ENCODE peak calls at places on chromosomes 7 and 10, in seven cellular contexts. One of them, this sample, is unnamed.

GRCh38 chr10:114283091-114283490 is 44.0 kb downstream of the VWA2 start:
- DNase-seq in mesothelial cell of epicardium: no peak
- DNase-seq in OCI-LY7: no peak
- DNase-seq in left ventricle myocardium inferior: no peak
- DNase-seq in foreskin keratinocyte: no peak
- DNase-seq in tibial nerve: no peak
- DNase-seq in heart left ventricle: peak; percentile 20
- DNase-seq in this sample: no peak

GRCh38 chr7:116310131-116310530 is 99.8 kb downstream of the TES start:
- DNase-seq in mesothelial cell of epicardium: no peak
- DNase-seq in OCI-LY7: no peak
- DNase-seq in left ventricle myocardium inferior: no peak
- DNase-seq in foreskin keratinocyte: no peak
- DNase-seq in tibial nerve: no peak
- DNase-seq in heart left ventricle: no peak
- DNase-seq in this sample: no peak

GRCh38 chr7:25752967-25753791 is 398.8 kb upstream of the NFE2L3 start:
- DNase-seq in mesothelial cell of epicardium: no peak
- DNase-seq in OCI-LY7: no peak
- DNase-seq in left ventricle myocardium inferior: no peak
- DNase-seq in foreskin keratinocyte: peak; percentile 38
- DNase-seq in tibial nerve: no peak
- DNase-seq in heart left ventricle: no peak
- DNase-seq in this sample: no peak

GRCh38 chr7:34091330-34091917 is 186.1 kb downstream of the BMPER start:
- DNase-seq in mesothelial cell of epicardium: no peak
- DNase-seq in OCI-LY7: peak; percentile 11
- DNase-seq in left ventricle myocardium inferior: no peak
- DNase-seq in foreskin keratinocyte: peak; percentile 27
- DNase-seq in tibial nerve: no peak
- DNase-seq in heart left ventricle: no peak
- DNase-seq in this sample: no peak

GRCh38 chr10:72006026-72006425 is 41.8 kb downstream of the CHST3 start:
- DNase-seq in mesothelial cell of epicardium: no peak
- DNase-seq in OCI-LY7: peak; percentile 16
- DNase-seq in left ventricle myocardium inferior: no peak
- DNase-seq in foreskin keratinocyte: no peak
- DNase-seq in tibial nerve: no peak
- DNase-seq in heart left ventricle: no peak
- DNase-seq in this sample: no peak

GRCh38 chr10:11827414-11827813 is 4.3 kb downstream of the PROSER2 start:
- DNase-seq in mesothelial cell of epicardium: no peak
- DNase-seq in OCI-LY7: no peak
- DNase-seq in left ventricle myocardium inferior: no peak
- DNase-seq in foreskin keratinocyte: no peak
- DNase-seq in tibial nerve: no peak
- DNase-seq in heart left ventricle: no peak
- DNase-seq in this sample: no peak

GRCh38 chr7:18941197-18941596 is 176.2 kb downstream of the TWIST1 start:
- DNase-seq in mesothelial cell of epicardium: no peak
- DNase-seq in OCI-LY7: no peak
- DNase-seq in left ventricle myocardium inferior: no peak
- DNase-seq in foreskin keratinocyte: no peak
- DNase-seq in tibial nerve: no peak
- DNase-seq in heart left ventricle: no peak
- DNase-seq in this sample: no peak

GRCh38 chr7:37225255-37226012 is 223.2 kb downstream of the ELMO1 start:
- DNase-seq in mesothelial cell of epicardium: no peak
- DNase-seq in OCI-LY7: no peak
- DNase-seq in left ventricle myocardium inferior: no peak
- DNase-seq in foreskin keratinocyte: no peak
- DNase-seq in tibial nerve: no peak
- DNase-seq in heart left ventricle: no peak
- DNase-seq in this sample: no peak

GRCh38 chr7:139682136-139683013 is 95.4 kb downstream of the HIPK2 start:
- DNase-seq in mesothelial cell of epicardium: no peak
- DNase-seq in OCI-LY7: no peak
- DNase-seq in left ventricle myocardium inferior: no peak
- DNase-seq in foreskin keratinocyte: peak; percentile 82
- DNase-seq in tibial nerve: no peak
- DNase-seq in heart left ventricle: no peak
- DNase-seq in this sample: no peak

GRCh38 chr7:32890553-32891045 is 961 bp downstream of the KBTBD2 start:
- DNase-seq in mesothelial cell of epicardium: no peak
- DNase-seq in OCI-LY7: peak; percentile 73
- DNase-seq in left ventricle myocardium inferior: no peak
- DNase-seq in foreskin keratinocyte: peak; percentile 45
- DNase-seq in tibial nerve: no peak
- DNase-seq in heart left ventricle: no peak
- DNase-seq in this sample: peak; percentile 56

GRCh38 chr7:2979276-2979675 is 64.4 kb downstream of the CARD11 start:
- DNase-seq in mesothelial cell of epicardium: no peak
- DNase-seq in OCI-LY7: peak; percentile 60
- DNase-seq in left ventricle myocardium inferior: no peak
- DNase-seq in foreskin keratinocyte: no peak
- DNase-seq in tibial nerve: no peak
- DNase-seq in heart left ventricle: no peak
- DNase-seq in this sample: peak; percentile 44

GRCh38 chr10:42992156-42992956 is 84.5 kb upstream of the RET start:
- DNase-seq in mesothelial cell of epicardium: no peak
- DNase-seq in OCI-LY7: no peak
- DNase-seq in left ventricle myocardium inferior: no peak
- DNase-seq in foreskin keratinocyte: no peak
- DNase-seq in tibial nerve: no peak
- DNase-seq in heart left ventricle: peak; percentile 31
- DNase-seq in this sample: no peak

GRCh38 chr7:100209493-100209892 is 10.3 kb upstream of the PVRIG start:
- DNase-seq in mesothelial cell of epicardium: no peak
- DNase-seq in OCI-LY7: no peak
- DNase-seq in left ventricle myocardium inferior: no peak
- DNase-seq in foreskin keratinocyte: no peak
- DNase-seq in tibial nerve: no peak
- DNase-seq in heart left ventricle: no peak
- DNase-seq in this sample: no peak
- TF ChIP-seq CTCF in mesothelial cell of epicardium: no peak
- TF ChIP-seq CTCF in OCI-LY7: no peak
- TF ChIP-seq CTCF in left ventricle myocardium inferior: no peak
- TF ChIP-seq CTCF in foreskin keratinocyte: no peak
- TF ChIP-seq CTCF in tibial nerve: no peak
- TF ChIP-seq CTCF in heart left ventricle: no peak
- TF ChIP-seq CTCF in this sample: no peak

GRCh38 chr10:78231930-78232329 is 198.3 kb downstream of the RPS24 start:
- DNase-seq in mesothelial cell of epicardium: no peak
- DNase-seq in OCI-LY7: no peak
- DNase-seq in left ventricle myocardium inferior: peak; percentile 33
- DNase-seq in foreskin keratinocyte: no peak
- DNase-seq in tibial nerve: no peak
- DNase-seq in heart left ventricle: no peak
- DNase-seq in this sample: no peak
- TF ChIP-seq CTCF in mesothelial cell of epicardium: no peak
- TF ChIP-seq CTCF in OCI-LY7: no peak
- TF ChIP-seq CTCF in left ventricle myocardium inferior: peak; percentile 56
- TF ChIP-seq CTCF in foreskin keratinocyte: peak; percentile 34
- TF ChIP-seq CTCF in tibial nerve: no peak
- TF ChIP-seq CTCF in heart left ventricle: peak; percentile 9
- TF ChIP-seq CTCF in this sample: no peak

GRCh38 chr7:142481548-142481947 is 223.7 kb upstream of the PRSS58 start:
- DNase-seq in mesothelial cell of epicardium: no peak
- DNase-seq in OCI-LY7: no peak
- DNase-seq in left ventricle myocardium inferior: no peak
- DNase-seq in foreskin keratinocyte: no peak
- DNase-seq in tibial nerve: no peak
- DNase-seq in heart left ventricle: no peak
- DNase-seq in this sample: no peak

GRCh38 chr7:142482899-142483658 is 225.2 kb upstream of the PRSS58 start:
- DNase-seq in mesothelial cell of epicardium: no peak
- DNase-seq in OCI-LY7: peak; percentile 65
- DNase-seq in left ventricle myocardium inferior: no peak
- DNase-seq in foreskin keratinocyte: no peak
- DNase-seq in tibial nerve: no peak
- DNase-seq in heart left ventricle: no peak
- DNase-seq in this sample: peak; percentile 26

GRCh38 chr7:142485617-142486226 is 227.9 kb upstream of the PRSS58 start:
- DNase-seq in mesothelial cell of epicardium: no peak
- DNase-seq in OCI-LY7: no peak
- DNase-seq in left ventricle myocardium inferior: no peak
- DNase-seq in foreskin keratinocyte: no peak
- DNase-seq in tibial nerve: no peak
- DNase-seq in heart left ventricle: no peak
- DNase-seq in this sample: no peak

GRCh38 chr7:142487124-142487523 is 229.3 kb upstream of the PRSS58 start:
- DNase-seq in mesothelial cell of epicardium: no peak
- DNase-seq in OCI-LY7: no peak
- DNase-seq in left ventricle myocardium inferior: no peak
- DNase-seq in foreskin keratinocyte: no peak
- DNase-seq in tibial nerve: no peak
- DNase-seq in heart left ventricle: no peak
- DNase-seq in this sample: no peak

GRCh38 chr7:142483659-142484317 is 225.9 kb upstream of the PRSS58 start:
- DNase-seq in mesothelial cell of epicardium: no peak
- DNase-seq in OCI-LY7: no peak
- DNase-seq in left ventricle myocardium inferior: no peak
- DNase-seq in foreskin keratinocyte: no peak
- DNase-seq in tibial nerve: no peak
- DNase-seq in heart left ventricle: no peak
- DNase-seq in this sample: no peak
- TF ChIP-seq CTCF in mesothelial cell of epicardium: no peak
- TF ChIP-seq CTCF in OCI-LY7: peak; percentile 60
- TF ChIP-seq CTCF in left ventricle myocardium inferior: no peak
- TF ChIP-seq CTCF in foreskin keratinocyte: no peak
- TF ChIP-seq CTCF in tibial nerve: no peak
- TF ChIP-seq CTCF in heart left ventricle: no peak
- TF ChIP-seq CTCF in this sample: no peak

DNA sequence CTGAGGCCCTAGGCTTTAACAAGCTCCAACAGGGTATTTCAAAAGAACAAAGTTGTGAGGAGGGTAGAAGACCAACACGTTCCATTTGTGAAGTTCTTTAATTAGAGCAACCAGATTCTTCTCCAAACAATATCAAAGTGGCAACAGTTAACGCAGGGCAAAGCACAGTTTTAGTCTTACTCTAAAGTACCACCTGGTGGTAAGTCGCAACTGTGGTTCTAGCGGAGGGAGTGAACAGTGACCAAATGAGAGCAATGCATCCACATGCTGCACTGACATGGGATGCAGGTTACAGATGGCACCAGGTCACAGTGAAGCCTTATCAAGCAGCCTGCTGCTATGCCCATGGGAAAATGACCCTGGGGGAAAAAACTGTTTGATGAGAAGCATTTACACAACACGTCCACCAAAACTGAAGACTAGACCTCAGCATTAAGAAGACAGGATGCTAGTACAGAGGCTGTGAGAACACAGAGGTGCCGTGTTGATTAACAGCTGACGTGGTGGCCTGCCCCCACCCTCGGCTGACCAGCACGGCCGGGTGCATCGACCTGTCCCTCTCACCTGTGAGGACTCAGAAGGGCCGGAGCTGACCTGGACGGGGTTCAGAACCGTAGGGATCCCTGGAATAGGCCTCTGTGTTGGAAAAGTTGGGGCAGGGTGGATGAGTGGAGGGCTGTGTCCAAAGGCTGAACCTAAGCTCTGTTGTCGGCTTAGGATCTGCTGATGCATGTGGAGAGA is 211.2 kb downstream of the GLI3 start:
- DNase-seq in mesothelial cell of epicardium: no peak
- DNase-seq in OCI-LY7: peak; percentile 58
- DNase-seq in left ventricle myocardium inferior: no peak
- DNase-seq in foreskin keratinocyte: no peak
- DNase-seq in tibial nerve: no peak
- DNase-seq in heart left ventricle: no peak
- DNase-seq in this sample: no peak
- TF ChIP-seq CTCF in mesothelial cell of epicardium: no peak
- TF ChIP-seq CTCF in OCI-LY7: peak; percentile 69
- TF ChIP-seq CTCF in left ventricle myocardium inferior: no peak
- TF ChIP-seq CTCF in foreskin keratinocyte: no peak
- TF ChIP-seq CTCF in tibial nerve: no peak
- TF ChIP-seq CTCF in heart left ventricle: no peak
- TF ChIP-seq CTCF in this sample: no peak